ENCODE peak calls at places on chromosomes 12 and 14, in four cellular contexts. N is caudate nucleus; L is activated CD4-positive, alpha-beta T cell treated with anti-CD3 and anti-CD28 coated beads, Interleukin-2, amount 10 ng/mL, durations not matched to agents 24 days and 14 days; O is stimulated activated CD4-positive, alpha-beta T cell treated with anti-CD3 and anti-CD28 coated beads, Interleukin-1b, Interleukin-23, amount 100 ng/mL, for 48 hours. U is an unnamed sample.

GRCh38 chr12:2563709-2564108 is 231.1 kb upstream of the FKBP4 start:
- DNase-seq in O (no peak), N (no peak), L (no peak), U (no peak)

GRCh38 chr14:56474419-56475022 is 105.1 kb upstream of the TMEM260 start:
- DNase-seq in O (no peak), N (no peak), L (peak; percentile 76), U (no peak)

GRCh38 chr12:1872448-1872847 is 46.0 kb downstream of the CACNA2D4 start:
- DNase-seq in N (no peak), L (no peak), O (no peak), U (no peak)

GRCh38 chr12:58433969-58434368 is 486.3 kb downstream of the LRIG3 start:
- DNase-seq in N (no peak), L (no peak), O (no peak), U (no peak)

GRCh38 chr12:89707623-89707991 is 1.0 kb downstream of the ATP2B1 start:
- DNase-seq in L (no peak), O (no peak), N (no peak), U (no peak)

GRCh38 chr14:92897922-92898599 is 24.9 kb upstream of the CHGA start:
- DNase-seq in N (no peak), L (peak; percentile 77), O (peak; percentile 54), U (no peak)

GRCh38 chr12:71169286-71169685 is 11.5 kb upstream of the TSPAN8 start:
- DNase-seq in O (no peak), L (no peak), N (no peak), U (no peak)

GRCh38 chr12:128974881-128975280 is 121.6 kb downstream of the GLT1D1 start:
- DNase-seq in L (no peak), N (no peak), O (no peak), U (no peak)

GRCh38 chr12:117685115-117685926 is 283.5 kb downstream of the KSR2 start:
- DNase-seq in L (no peak), N (no peak), O (no peak), U (no peak)

GRCh38 chr14:105315941-105316562 is 1.5 kb downstream of the PACS2 start:
- DNase-seq in N (no peak), O (no peak), L (no peak), U (no peak)

GRCh38 chr14:100619382-100620305 is 32.4 kb upstream of the BEGAIN start:
- DNase-seq in O (no peak), L (no peak), N (no peak), U (no peak)

GRCh38 chr12:49108958-49109404 is 1.7 kb downstream of the LMBR1L start:
- DNase-seq in O (no peak), L (no peak), N (no peak), U (peak; percentile 90)

GRCh38 chr12:65868133-65868705 is 43.9 kb downstream of the HMGA2 start:
- DNase-seq in L (no peak), N (no peak), O (no peak), U (no peak)